ENCODE peak calls at places on chromosomes 7 and 10, in seven cellular contexts. P is heart right ventricle; A is EL; C is stimulated activated CD8-positive, alpha-beta memory T cell treated with anti-CD3 and anti-CD28 coated beads, Interleukin-4, amount 100 ng/mL, for 4 hours; D is GM04504; O is OCI-M1; L is RPMI8226. X is an unnamed sample.

GRCh38 chr10:116845823-116846222 is 3.5 kb upstream of the ENO4 start:
- DNase-seq in O (peak), L (no peak), C (no peak), P (no peak), D (no peak), A (no peak), X (no peak)

GRCh38 chr7:128405345-128406146 is 4.2 kb downstream of the IMPDH1 start:
- DNase-seq in D (no peak), O (peak), A (peak), L (peak), P (peak), C (peak), X (peak)

GRCh38 chr7:28036748-28037147 is 143.8 kb downstream of the JAZF1 start:
- DNase-seq in P (no peak), O (no peak), A (peak), D (no peak), L (no peak), C (no peak), X (no peak)

GRCh38 chr10:124323806-124324205 is 94.9 kb downstream of the OAT start:
- DNase-seq in P (no peak), D (no peak), C (no peak), A (no peak), L (no peak), O (no peak), X (no peak)

GRCh38 chr10:111128331-111129167 is 51.7 kb downstream of the ADRA2A start:
- DNase-seq in O (peak), C (no peak), L (peak), D (peak), A (peak), P (no peak), X (peak)

GRCh38 chr7:33062023-33062781 is at the start of gene NT5C3A:
- DNase-seq in D (no peak), C (no peak), A (peak), L (peak), P (peak), O (peak), X (peak)

GRCh38 chr10:103448751-103449150 is 3.4 kb downstream of the CALHM2 start:
- DNase-seq in D (peak), A (peak), C (no peak), O (no peak), P (peak), L (no peak), X (peak)

GRCh38 chr10:119051775-119052174 is 22.3 kb downstream of the NANOS1 start:
- DNase-seq in L (no peak), A (no peak), D (no peak), O (no peak), P (no peak), C (no peak), X (no peak)

GRCh38 chr10:35192645-35193249 is 66.1 kb downstream of the CREM start:
- DNase-seq in O (peak), P (no peak), D (no peak), C (no peak), A (peak), L (no peak), X (no peak)

GRCh38 chr10:21625623-21626229 is 91.7 kb downstream of the MLLT10 start:
- DNase-seq in D (no peak), P (no peak), A (no peak), C (no peak), O (no peak), L (no peak), X (no peak)

GRCh38 chr10:119526606-119527592 is 15.6 kb downstream of the RGS10 start:
- DNase-seq in A (no peak), C (no peak), P (no peak), L (no peak), O (no peak), D (no peak), X (no peak)

GRCh38 chr10:118981946-118982345 is 47.6 kb upstream of the NANOS1 start:
- DNase-seq in A (no peak), C (no peak), P (no peak), L (no peak), D (no peak), O (no peak), X (no peak)

GRCh38 chr10:69446229-69446628 is 5.0 kb upstream of the TSPAN15 start:
- DNase-seq in P (no peak), L (no peak), D (no peak), O (no peak), C (no peak), A (peak), X (peak)

GRCh38 chr10:113402602-113403001 is 150.3 kb upstream of the HABP2 start:
- DNase-seq in O (no peak), A (no peak), D (no peak), P (no peak), C (no peak), L (no peak), X (no peak)

GRCh38 chr7:157529768-157530560 is 193.2 kb downstream of the DNAJB6 start:
- DNase-seq in C (no peak), D (no peak), P (no peak), L (no peak), A (no peak), O (no peak), X (no peak)

GRCh38 chr10:14945097-14945496 is 8.8 kb downstream of the DCLRE1C start:
- DNase-seq in C (no peak), P (no peak), D (no peak), O (no peak), A (peak), L (no peak), X (no peak)

X was measured in NCI-H460.